ENCODE peak calls at places on chromosome 13, in nine cellular contexts. Y is right lobe of liver; L is lower lobe of right lung; R is mucosa of descending colon; C is suprapubic skin; Q is HCT116; H is dorsolateral prefrontal cortex; O is fibroblast of the aortic adventitia; S is CD8-positive, alpha-beta T cell. B is an unnamed sample.

GRCh38 chr13:105037064-105037463 is 1498.4 kb downstream of the EFNB2 start:
- DNase-seq in R (no peak), L (no peak), Y (no peak), O (no peak), H (no peak), C (no peak), Q (no peak), S (no peak), B (no peak)

GRCh38 chr13:73440296-73440895 is 381.6 kb downstream of the KLF5 start:
- DNase-seq in H (no peak), Y (no peak), C (no peak), Q (peak; percentile 39), O (peak; percentile 16), L (no peak), R (no peak), S (no peak), B (no peak)

GRCh38 chr13:31067416-31068118 is 94.1 kb downstream of the HSPH1 start:
- DNase-seq in S (no peak), O (peak; percentile 77), H (no peak), L (no peak), C (no peak), Y (no peak), R (no peak), Q (no peak), B (no peak)

GRCh38 chr13:53783466-53783865 is 754.9 kb downstream of the OLFM4 start:
- DNase-seq in Q (no peak), O (no peak), Y (no peak), R (no peak), C (no peak), L (no peak), S (no peak), H (no peak), B (no peak)

GRCh38 chr13:34207334-34207733 is 389.4 kb downstream of the RFC3 start:
- DNase-seq in H (no peak), L (no peak), Q (no peak), O (peak; percentile 93), R (no peak), S (no peak), Y (no peak), C (no peak), B (no peak)

GRCh38 chr13:29362849-29363604 is 232.5 kb downstream of the SLC7A1 start:
- DNase-seq in O (peak; percentile 36), R (no peak), S (peak; percentile 9), H (peak; percentile 50), C (no peak), Q (peak; percentile 28), Y (no peak), L (no peak), B (peak; percentile 19)

GRCh38 chr13:48400820-48401219 is 12.1 kb downstream of the LPAR6 start:
- DNase-seq in L (no peak), R (no peak), Q (no peak), C (no peak), Y (no peak), H (no peak), S (no peak), O (peak; percentile 82), B (no peak)

GRCh38 chr13:108573455-108573854 is 56.0 kb upstream of the MYO16 start:
- DNase-seq in Q (no peak), Y (no peak), R (no peak), H (no peak), S (no peak), C (no peak), L (no peak), O (no peak), B (no peak)

GRCh38 chr13:49646688-49647087 is 18.4 kb downstream of the ARL11 start:
- DNase-seq in L (no peak), C (no peak), S (no peak), Y (no peak), O (no peak), H (no peak), R (no peak), Q (no peak), B (no peak)

GRCh38 chr13:78410164-78410563 is 193.2 kb downstream of the POU4F1 start:
- DNase-seq in Y (no peak), Q (no peak), L (no peak), S (no peak), H (no peak), O (no peak), C (no peak), R (no peak), B (no peak)

GRCh38 chr13:47420012-47420411 is 523.2 kb upstream of the HTR2A start:
- DNase-seq in S (no peak), Q (no peak), O (no peak), L (no peak), C (no peak), R (no peak), Y (no peak), H (no peak), B (no peak)

GRCh38 chr13:106490887-106491321 is 44.6 kb downstream of the EFNB2 start:
- DNase-seq in S (no peak), R (no peak), L (no peak), Q (no peak), H (no peak), Y (no peak), O (no peak), C (no peak), B (no peak)

GRCh38 chr13:40477623-40478608 is 188.5 kb downstream of the FOXO1 start:
- DNase-seq in Y (peak; percentile 80), R (no peak), S (no peak), L (peak; percentile 57), C (no peak), O (peak; percentile 57), Q (no peak), H (no peak), B (no peak)

DNA sequence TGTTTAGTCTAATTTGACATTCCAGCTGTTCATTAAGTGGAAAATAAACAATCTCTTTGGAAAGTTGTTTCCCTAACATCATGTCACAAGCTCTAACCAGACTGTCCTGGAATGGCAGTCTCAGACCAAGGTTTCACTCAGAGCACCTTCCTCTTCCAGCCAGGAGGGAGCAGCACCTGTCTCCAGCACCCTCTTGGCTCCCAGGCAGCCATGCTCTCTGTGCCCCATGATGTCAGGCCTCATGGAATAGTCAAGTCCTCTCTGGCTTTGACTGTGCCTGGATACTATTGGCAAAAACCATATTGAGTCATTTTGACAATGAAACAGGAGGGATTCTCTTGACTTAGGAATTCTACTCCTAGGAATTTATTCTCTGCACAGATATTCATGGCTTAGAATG is 171.4 kb downstream of the OXGR1 start:
- DNase-seq in Q (peak; percentile 54), S (no peak), H (no peak), Y (no peak), R (no peak), O (peak; percentile 31), C (no peak), L (no peak), B (no peak)
- TF ChIP-seq CTCF in Q (peak; percentile 64), S (no peak), H (no peak), Y (peak; percentile 14), R (no peak), O (peak; percentile 36), C (peak; percentile 28), L (peak; percentile 33), B (peak; percentile 43)

GRCh38 chr13:98987275-98987674 is 9.4 kb upstream of the DOCK9 start:
- DNase-seq in Y (no peak), L (no peak), C (no peak), R (no peak), O (no peak), S (no peak), Q (no peak), H (no peak), B (no peak)
- H3K4me3 ChIP-seq in Y (no peak overlapping the region), L (no peak overlapping the region), C (no peak overlapping the region), R (no peak overlapping the region), O (no peak overlapping the region), S (no peak overlapping the region), Q (no peak overlapping the region), H (no peak overlapping the region), B (no peak overlapping the region)

DNA sequence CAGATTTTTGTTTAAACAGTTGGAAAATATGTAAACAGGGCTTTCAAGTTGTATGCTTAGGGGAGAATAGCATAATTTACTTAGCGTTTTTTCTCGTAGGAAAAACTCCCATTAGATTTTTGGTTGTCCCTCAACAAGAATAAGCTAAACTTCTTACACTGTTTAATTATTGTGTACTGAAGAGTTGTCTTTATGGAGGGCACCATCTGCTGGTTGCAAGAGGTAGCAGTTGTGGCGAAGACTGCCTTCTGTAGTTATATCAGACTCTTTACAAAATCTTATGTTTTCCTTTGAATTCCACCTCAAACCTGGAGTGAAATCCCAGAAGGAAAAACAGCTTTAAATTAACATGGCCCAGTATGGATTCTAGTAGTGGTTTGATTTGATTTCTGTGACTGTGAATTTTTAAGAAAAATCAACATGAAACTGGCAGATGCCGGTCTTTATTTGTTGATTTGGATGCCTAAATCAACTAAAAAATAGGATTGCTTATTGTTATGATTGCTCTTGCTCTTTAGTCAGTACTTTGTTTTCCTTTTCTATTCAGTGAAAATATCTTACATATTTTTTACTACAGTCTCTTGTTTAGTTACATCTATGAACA is 53.4 kb downstream of the PDS5B start:
- DNase-seq in L (no peak), Q (peak; percentile 43), O (peak; percentile 85), Y (no peak), C (no peak), R (no peak), H (peak; percentile 56), S (peak; percentile 52), B (peak; percentile 35)
- TF ChIP-seq CTCF in L (peak; percentile 81), Q (peak; percentile 83), O (peak; percentile 89), Y (peak; percentile 89), C (peak; percentile 71), R (peak; percentile 64), H (peak; percentile 79), S (peak; percentile 73), B (peak; percentile 71)

DNA sequence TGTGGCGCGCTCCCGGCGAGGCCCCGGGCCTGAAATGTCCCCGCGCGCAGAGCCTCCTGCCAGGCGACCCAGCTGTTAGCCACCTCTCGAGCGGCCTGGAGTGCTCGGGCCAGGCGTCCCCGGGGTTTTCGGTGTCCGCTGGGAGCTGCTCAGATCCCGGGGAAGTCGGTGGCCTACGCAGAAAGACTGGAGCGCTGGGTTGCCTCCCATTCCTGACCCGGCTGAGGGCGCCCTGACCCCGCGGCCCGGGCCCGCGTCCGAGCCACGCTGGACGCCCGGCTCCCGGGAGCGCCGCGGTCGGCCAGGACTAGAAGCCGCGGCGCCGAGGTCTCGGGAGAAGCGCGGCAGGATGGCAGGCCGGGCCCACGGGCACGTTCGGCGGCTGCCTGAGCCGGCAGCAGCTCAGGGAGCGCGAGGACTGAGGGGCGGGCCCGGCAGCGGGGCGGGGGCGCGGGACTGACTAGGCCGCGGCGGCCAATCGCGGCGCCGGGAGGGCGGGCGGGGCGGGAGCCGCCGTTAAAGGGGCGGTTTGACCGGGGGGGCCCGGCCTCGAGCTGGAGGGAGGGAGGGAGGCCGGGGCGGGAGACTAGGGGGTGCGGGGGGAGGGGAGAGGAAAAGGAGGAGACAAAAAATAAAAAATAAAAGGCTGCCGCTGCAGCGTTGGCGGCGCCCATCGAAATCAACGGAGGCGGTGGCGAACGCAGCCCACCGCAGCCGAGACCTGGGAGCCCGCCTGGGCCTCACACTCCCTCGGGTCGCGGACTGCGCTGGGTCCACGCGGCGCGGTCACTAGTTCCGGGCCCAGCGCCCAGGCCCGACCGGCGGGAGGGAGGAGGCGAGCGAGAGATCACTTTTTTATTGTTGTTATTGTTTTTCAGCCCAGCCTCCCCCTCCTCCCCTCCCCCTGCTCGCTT is 1.1 kb upstream of the ZIC2 start:
- DNase-seq in R (peak; percentile 77), Y (peak; percentile 76), C (peak; percentile 65), H (no peak), S (peak; percentile 65), O (peak; percentile 29), Q (peak; percentile 52), L (no peak), B (no peak)
- H3K4me3 ChIP-seq in R (no peak overlapping the region), Y (peak overlapping the region; percentile 57), C (peak overlapping the region; percentile 61), H (peak overlapping the region; percentile 68), S (peak overlapping the region; percentile 36), O (peak overlapping the region; percentile 53), Q (peak overlapping the region; percentile 96), L (peak overlapping the region; percentile 49), B (no peak overlapping the region)

B was measured in GM12864.